ENCODE peak calls at places on chromosome 2, in eight cellular contexts. One of them, this sample, is unnamed.
A peak's percentile ranks its signal among the peaks of the same experiment; 100 is the strongest.

GRCh38 chr2:27059141-27059820 is 7.8 kb downstream of the AGBL5 start:
- DNase-seq in endothelial cell: no peak
- DNase-seq in WTC11: no peak
- DNase-seq in GM12892: no peak
- DNase-seq in HuH-7.5: no peak
- DNase-seq in heart left ventricle: no peak
- DNase-seq in HT1080: no peak
- DNase-seq in brain microvascular endothelial cell: no peak
- DNase-seq in this sample: no peak

GRCh38 chr2:215712850-215713230 is 277.0 kb upstream of the FN1 start:
- DNase-seq in endothelial cell: no peak
- DNase-seq in WTC11: no peak
- DNase-seq in GM12892: no peak
- DNase-seq in HuH-7.5: no peak
- DNase-seq in heart left ventricle: no peak
- DNase-seq in HT1080: no peak
- DNase-seq in brain microvascular endothelial cell: no peak
- DNase-seq in this sample: no peak

GRCh38 chr2:96404446-96405373 is 69.1 kb downstream of the NCAPH start:
- DNase-seq in endothelial cell: no peak
- DNase-seq in WTC11: no peak
- DNase-seq in GM12892: no peak
- DNase-seq in HuH-7.5: no peak
- DNase-seq in heart left ventricle: peak; percentile 32
- DNase-seq in HT1080: no peak
- DNase-seq in brain microvascular endothelial cell: no peak
- DNase-seq in this sample: no peak

GRCh38 chr2:126749537-126749936 is 93.6 kb downstream of the GYPC start:
- DNase-seq in endothelial cell: peak; percentile 29
- DNase-seq in WTC11: no peak
- DNase-seq in GM12892: no peak
- DNase-seq in HuH-7.5: no peak
- DNase-seq in heart left ventricle: no peak
- DNase-seq in HT1080: peak; percentile 26
- DNase-seq in brain microvascular endothelial cell: no peak
- DNase-seq in this sample: no peak

GRCh38 chr2:191264647-191265079 is 19.5 kb downstream of the MYO1B start:
- DNase-seq in endothelial cell: no peak
- DNase-seq in WTC11: no peak
- DNase-seq in GM12892: no peak
- DNase-seq in HuH-7.5: no peak
- DNase-seq in heart left ventricle: no peak
- DNase-seq in HT1080: peak; percentile 86
- DNase-seq in brain microvascular endothelial cell: peak; percentile 84
- DNase-seq in this sample: no peak

GRCh38 chr2:232473467-232473890 is 14.2 kb downstream of the ECEL1 start:
- DNase-seq in endothelial cell: no peak
- DNase-seq in WTC11: no peak
- DNase-seq in GM12892: no peak
- DNase-seq in HuH-7.5: no peak
- DNase-seq in heart left ventricle: no peak
- DNase-seq in HT1080: no peak
- DNase-seq in brain microvascular endothelial cell: no peak
- DNase-seq in this sample: peak; percentile 3

GRCh38 chr2:66578067-66578852 is 143.3 kb downstream of the MEIS1 start:
- DNase-seq in endothelial cell: no peak
- DNase-seq in WTC11: no peak
- DNase-seq in GM12892: no peak
- DNase-seq in HuH-7.5: no peak
- DNase-seq in heart left ventricle: no peak
- DNase-seq in HT1080: no peak
- DNase-seq in brain microvascular endothelial cell: no peak
- DNase-seq in this sample: no peak

GRCh38 chr2:237717366-237718276 is 81.0 kb upstream of the RBM44 start:
- DNase-seq in endothelial cell: no peak
- DNase-seq in WTC11: no peak
- DNase-seq in GM12892: no peak
- DNase-seq in HuH-7.5: no peak
- DNase-seq in heart left ventricle: no peak
- DNase-seq in HT1080: no peak
- DNase-seq in brain microvascular endothelial cell: no peak
- DNase-seq in this sample: no peak

GRCh38 chr2:38095996-38096861 is 20.3 kb upstream of the CYP1B1 start:
- DNase-seq in endothelial cell: no peak
- DNase-seq in WTC11: no peak
- DNase-seq in GM12892: no peak
- DNase-seq in HuH-7.5: no peak
- DNase-seq in heart left ventricle: peak; percentile 85
- DNase-seq in HT1080: no peak
- DNase-seq in brain microvascular endothelial cell: no peak
- DNase-seq in this sample: no peak

GRCh38 chr2:238857929-238858328 is 10.0 kb downstream of the TWIST2 start:
- DNase-seq in endothelial cell: no peak
- DNase-seq in WTC11: no peak
- DNase-seq in GM12892: no peak
- DNase-seq in HuH-7.5: no peak
- DNase-seq in heart left ventricle: no peak
- DNase-seq in HT1080: no peak
- DNase-seq in brain microvascular endothelial cell: no peak
- DNase-seq in this sample: no peak

GRCh38 chr2:190780594-190780993 is 100.0 kb upstream of the GLS start:
- DNase-seq in endothelial cell: no peak
- DNase-seq in WTC11: no peak
- DNase-seq in GM12892: no peak
- DNase-seq in HuH-7.5: no peak
- DNase-seq in heart left ventricle: no peak
- DNase-seq in HT1080: no peak
- DNase-seq in brain microvascular endothelial cell: no peak
- DNase-seq in this sample: no peak

GRCh38 chr2:64362562-64363026 is 91.4 kb upstream of the LGALSL start:
- DNase-seq in endothelial cell: no peak
- DNase-seq in WTC11: no peak
- DNase-seq in GM12892: no peak
- DNase-seq in HuH-7.5: no peak
- DNase-seq in heart left ventricle: no peak
- DNase-seq in HT1080: no peak
- DNase-seq in brain microvascular endothelial cell: no peak
- DNase-seq in this sample: no peak

GRCh38 chr2:191280834-191281756 is 35.9 kb downstream of the MYO1B start:
- DNase-seq in endothelial cell: no peak
- DNase-seq in WTC11: no peak
- DNase-seq in GM12892: no peak
- DNase-seq in HuH-7.5: no peak
- DNase-seq in heart left ventricle: no peak
- DNase-seq in HT1080: no peak
- DNase-seq in brain microvascular endothelial cell: no peak
- DNase-seq in this sample: no peak

GRCh38 chr2:71790261-71791038 is 337.1 kb downstream of the DYSF start:
- DNase-seq in endothelial cell: no peak
- DNase-seq in WTC11: no peak
- DNase-seq in GM12892: no peak
- DNase-seq in HuH-7.5: no peak
- DNase-seq in heart left ventricle: no peak
- DNase-seq in HT1080: no peak
- DNase-seq in brain microvascular endothelial cell: no peak
- DNase-seq in this sample: no peak

GRCh38 chr2:20050712-20051517 is 513 bp downstream of the LAPTM4A start:
- DNase-seq in endothelial cell: peak; percentile 53
- DNase-seq in WTC11: peak; percentile 64
- DNase-seq in GM12892: no peak
- DNase-seq in HuH-7.5: peak; percentile 39
- DNase-seq in heart left ventricle: peak; percentile 57
- DNase-seq in HT1080: peak; percentile 66
- DNase-seq in brain microvascular endothelial cell: no peak
- DNase-seq in this sample: no peak

GRCh38 chr2:120869036-120869435 is 133.4 kb downstream of the GLI2 start:
- DNase-seq in endothelial cell: no peak
- DNase-seq in WTC11: no peak
- DNase-seq in GM12892: no peak
- DNase-seq in HuH-7.5: no peak
- DNase-seq in heart left ventricle: no peak
- DNase-seq in HT1080: no peak
- DNase-seq in brain microvascular endothelial cell: no peak
- DNase-seq in this sample: no peak

This sample was measured in 8988T.